ENCODE peak calls at places on chromosomes 5 and 9, in seven cellular contexts. L is H54; Q is fibroblast of the conjunctiva; M is CD8-positive, alpha-beta T cell; U is CD4-positive, alpha-beta T cell; E is stimulated activated CD8-positive, alpha-beta memory T cell treated with anti-CD3 and anti-CD28 coated beads, Interleukin-12 subunit alpha, Interleukin-12 subunit beta, amount 100 ng/mL, for 1 hour; P is mucosa of descending colon. B is an unnamed sample.

GRCh38 chr9:87678650-87679355 is 47.1 kb upstream of the CTSL start:
- DNase-seq in P (peak), U (no peak), M (no peak), Q (peak), E (no peak), L (peak), B (peak)

GRCh38 chr9:69093471-69094103 is 58.0 kb downstream of the FXN start:
- DNase-seq in Q (no peak), M (no peak), U (no peak), E (no peak), L (no peak), P (no peak), B (no peak)

GRCh38 chr9:110871736-110872135 is 166.5 kb downstream of the LPAR1 start:
- DNase-seq in U (no peak), L (no peak), Q (no peak), P (no peak), E (no peak), M (no peak), B (no peak)

GRCh38 chr9:133023117-133023890 is 7.5 kb upstream of the GTF3C5 start:
- DNase-seq in U (peak), Q (no peak), M (peak), L (no peak), E (no peak), P (peak), B (no peak)

GRCh38 chr9:109507421-109507838 is 9.3 kb upstream of the PTPN3 start:
- DNase-seq in Q (peak), P (no peak), E (no peak), U (no peak), L (peak), M (no peak), B (no peak)

GRCh38 chr9:75979362-75979761 is 88.9 kb downstream of the PCSK5 start:
- DNase-seq in U (no peak), M (no peak), Q (no peak), P (peak), E (no peak), L (peak), B (no peak)

GRCh38 chr9:36802171-36802920 is 229.7 kb downstream of the MELK start:
- DNase-seq in E (no peak), M (no peak), L (peak), P (no peak), U (no peak), Q (no peak), B (no peak)

GRCh38 chr9:81981881-81982280 is 6.7 kb upstream of the SPATA31D1 start:
- DNase-seq in M (no peak), P (no peak), U (no peak), Q (no peak), E (no peak), L (no peak), B (no peak)

GRCh38 chr9:112065781-112066606 is 109.1 kb downstream of the SUSD1 start:
- DNase-seq in L (no peak), U (no peak), Q (no peak), M (no peak), P (peak), E (no peak), B (no peak)

GRCh38 chr5:123819818-123820217 is 307.8 kb downstream of the CSNK1G3 start:
- DNase-seq in E (no peak), P (no peak), L (no peak), Q (peak), U (no peak), M (no peak), B (no peak)

GRCh38 chr5:91651704-91652103 is 268.6 kb upstream of the ARRDC3 start:
- DNase-seq in Q (no peak), L (no peak), E (no peak), M (no peak), P (no peak), U (no peak), B (no peak)

GRCh38 chr5:59124983-59125960 is 542.4 kb downstream of the RAB3C start:
- DNase-seq in U (no peak), M (no peak), P (no peak), L (no peak), E (no peak), Q (no peak), B (no peak)

GRCh38 chr9:121233906-121234901 is 32.5 kb upstream of the RAB14 start:
- DNase-seq in L (peak), M (no peak), Q (no peak), P (no peak), E (no peak), U (no peak), B (no peak)

GRCh38 chr5:149785341-149785740 is 55.2 kb downstream of the PPARGC1B start:
- DNase-seq in E (no peak), P (peak), M (no peak), U (no peak), L (no peak), Q (no peak), B (no peak)

B was measured in neural crest cell.